ENCODE peak calls at places on chromosome 12, in four cellular contexts. V, F, P and B are unnamed samples.

GRCh38 chr12:94799136-94799535 is 148.8 kb upstream of the TMCC3 start:
- DNase-seq in V (no peak), P (no peak), F (no peak), B (no peak)

GRCh38 chr12:41980390-41980789 is 164.3 kb downstream of the GXYLT1 start:
- DNase-seq in F (no peak), V (no peak), P (no peak), B (no peak)

GRCh38 chr12:68310370-68310769 is 21.8 kb downstream of the MDM1 start:
- DNase-seq in V (no peak), P (no peak), F (no peak), B (peak; percentile 87)

GRCh38 chr12:53589915-53590314 is 36.3 kb downstream of the ATF7 start:
- DNase-seq in V (no peak), F (no peak), P (no peak), B (no peak)

GRCh38 chr12:102871014-102871413 is 46.0 kb downstream of the PAH start:
- DNase-seq in F (no peak), V (no peak), P (no peak), B (no peak)

GRCh38 chr12:120466560-120467315 is 2.8 kb downstream of the SRSF9 start:
- DNase-seq in F (no peak), P (no peak), V (peak; percentile 45), B (peak; percentile 58)

GRCh38 chr12:112191840-112192321 is 66.5 kb downstream of the TRAFD1 start:
- DNase-seq in P (no peak), F (no peak), V (no peak), B (no peak)

GRCh38 chr12:104138747-104139186 is 757 bp upstream of the NFYB start:
- DNase-seq in V (no peak), F (peak; percentile 23), P (no peak), B (no peak)

GRCh38 chr12:16335838-16336237 is 11.6 kb upstream of the MGST1 start:
- DNase-seq in V (no peak), P (no peak), F (no peak), B (no peak)

GRCh38 chr12:2664721-2665577 is 129.8 kb upstream of the FKBP4 start:
- DNase-seq in F (no peak), P (no peak), V (no peak), B (no peak)

GRCh38 chr12:15227004-15227679 is 5.9 kb upstream of the RERG start:
- DNase-seq in V (peak; percentile 45), F (peak; percentile 43), P (no peak), B (peak; percentile 86)

GRCh38 chr12:116196752-116197718 is 80.5 kb downstream of the MED13L start:
- DNase-seq in F (no peak), V (no peak), P (no peak), B (peak; percentile 51)

GRCh38 chr12:25065035-25065434 is 116.1 kb upstream of the BCAT1 start:
- DNase-seq in F (no peak), P (no peak), V (no peak), B (no peak)

GRCh38 chr12:111248981-111249380 is 119.9 kb downstream of the PHETA1 start:
- DNase-seq in P (no peak), F (no peak), V (no peak), B (no peak)

GRCh38 chr12:101277443-101277842 is 2.5 kb upstream of the UTP20 start:
- DNase-seq in P (no peak), V (no peak), F (no peak), B (no peak)

GRCh38 chr12:66915312-66915904 is 236.5 kb upstream of the GRIP1 start:
- DNase-seq in P (no peak), V (no peak), F (no peak), B (no peak)

GRCh38 chr12:109192358-109192757 is 76.0 kb downstream of the ACACB start:
- DNase-seq in P (no peak), V (no peak), F (no peak), B (peak; percentile 9)

GRCh38 chr12:131701705-131702572 is 9.0 kb upstream of the SFSWAP start:
- DNase-seq in P (no peak), V (no peak), F (no peak), B (no peak)

GRCh38 chr12:16605666-16606116 is 271 bp downstream of the LMO3 start:
- DNase-seq in P (no peak), F (peak; percentile 23), V (no peak), B (peak; percentile 14)

GRCh38 chr12:131948166-131948712 is 1.5 kb upstream of the EP400 start:
- DNase-seq in P (no peak), F (no peak), V (no peak), B (no peak)

GRCh38 chr12:102961488-102961801 is 4.0 kb downstream of the ASCL1 start:
- DNase-seq in F (no peak), P (no peak), V (no peak), B (no peak)

GRCh38 chr12:12210983-12211382 is 55.9 kb downstream of the LRP6 start:
- DNase-seq in P (no peak), F (no peak), V (no peak), B (no peak)

GRCh38 chr12:124673881-124674617 is 106.6 kb upstream of the NCOR2 start:
- DNase-seq in F (no peak), V (no peak), P (no peak), B (no peak)

GRCh38 chr12:9973951-9974350 is 2.7 kb downstream of the CLEC12A start:
- DNase-seq in F (no peak), P (no peak), V (no peak), B (no peak)

GRCh38 chr12:40010899-40011774 is 94.7 kb downstream of the SLC2A13 start:
- DNase-seq in P (no peak), V (peak; percentile 48), F (peak; percentile 49), B (peak; percentile 89)

GRCh38 chr12:130254476-130255276 is 83.0 kb upstream of the PIWIL1 start:
- DNase-seq in F (no peak), V (no peak), P (no peak), B (no peak)

GRCh38 chr12:121858662-121859572 is at the start of gene HPD:
- DNase-seq in F (peak; percentile 86), P (no peak), V (peak; percentile 74), B (peak; percentile 73)

GRCh38 chr12:13442457-13442856 is 245.9 kb downstream of the EMP1 start:
- DNase-seq in V (no peak), P (no peak), F (no peak), B (no peak)

GRCh38 chr12:84814664-84815245 is 97.8 kb downstream of the SLC6A15 start:
- DNase-seq in V (no peak), F (no peak), P (no peak), B (no peak)

DNA sequence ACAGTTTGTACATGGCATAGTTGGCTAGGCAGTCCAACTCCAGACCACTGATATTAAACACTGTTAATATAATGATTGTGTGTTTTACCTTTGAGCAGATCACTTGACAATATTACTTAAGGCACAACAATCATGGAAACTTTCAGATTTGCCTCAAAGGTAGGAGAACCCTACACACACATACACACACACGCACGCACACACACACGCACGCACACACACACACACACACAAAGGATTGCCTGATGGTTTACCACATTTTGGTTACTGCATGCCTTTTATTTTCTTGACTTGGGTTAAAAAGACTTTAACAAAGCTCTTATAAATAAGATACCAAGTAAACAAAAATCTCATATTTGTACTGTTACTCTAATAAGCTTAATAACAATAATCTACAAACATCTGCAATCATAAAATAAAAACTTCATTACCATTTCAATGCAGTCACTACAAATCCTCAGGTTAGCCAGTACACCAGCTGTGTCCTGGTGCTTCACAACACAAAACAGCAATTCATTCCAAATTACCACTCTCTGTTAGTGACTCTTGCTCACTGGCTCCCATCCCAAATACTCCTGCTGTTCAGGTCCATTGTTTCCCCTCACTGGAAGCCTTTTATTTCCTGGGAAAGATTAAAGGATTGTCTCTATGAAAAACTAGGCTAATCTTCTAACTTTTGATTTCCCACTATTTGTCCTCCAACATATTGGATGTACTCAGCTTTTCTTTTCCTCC is 175.2 kb upstream of the ATP2B1 start:
- DNase-seq in F (no peak), V (no peak), P (no peak), B (peak; percentile 15)
- H3K4me3 ChIP-seq in F (no peak overlapping the region), V (no peak overlapping the region), P (no peak overlapping the region), B (no peak overlapping the region)

GRCh38 chr12:117226505-117226904 is 36.2 kb upstream of the FBXO21 start:
- DNase-seq in V (no peak), F (no peak), P (no peak), B (no peak)

GRCh38 chr12:117228239-117228638 is 38.0 kb upstream of the FBXO21 start:
- DNase-seq in F (no peak), V (no peak), P (no peak), B (no peak)

GRCh38 chr12:117231750-117232149 is 41.5 kb upstream of the FBXO21 start:
- DNase-seq in F (no peak), P (no peak), V (no peak), B (no peak)

GRCh38 chr12:117225179-117225578 is 34.9 kb upstream of the FBXO21 start:
- DNase-seq in P (no peak), F (no peak), V (no peak), B (no peak)

GRCh38 chr12:117227000-117227653 is 36.9 kb upstream of the FBXO21 start:
- DNase-seq in F (no peak), V (no peak), P (no peak), B (no peak)
- TF ChIP-seq CTCF in F (no peak), V (no peak), P (no peak), B (no peak)

DNA sequence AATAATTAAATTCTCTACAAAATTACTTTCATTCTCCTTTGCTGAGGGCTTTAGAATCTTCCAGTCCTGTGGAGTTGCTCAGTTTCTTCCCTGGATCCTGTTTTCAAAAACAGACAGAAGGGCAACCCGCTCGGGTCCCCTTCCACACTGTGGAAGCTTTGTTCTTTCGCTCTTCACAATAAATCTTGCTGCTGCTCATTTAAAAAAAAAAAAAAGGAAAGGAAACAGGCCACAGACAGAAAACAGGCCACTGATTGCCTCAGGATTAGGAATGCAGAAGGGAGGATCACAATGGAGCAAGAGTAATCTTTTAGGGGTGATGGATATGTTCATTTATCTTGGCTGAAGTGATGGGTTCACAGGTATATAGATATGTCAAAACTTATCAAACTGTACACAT is 29.5 kb upstream of the HIGD1C start:
- DNase-seq in F (peak; percentile 39), V (no peak), P (no peak), B (peak; percentile 73)
- H3K4me3 ChIP-seq in F (no peak overlapping the region), V (no peak overlapping the region), P (no peak overlapping the region), B (no peak overlapping the region)

DNA sequence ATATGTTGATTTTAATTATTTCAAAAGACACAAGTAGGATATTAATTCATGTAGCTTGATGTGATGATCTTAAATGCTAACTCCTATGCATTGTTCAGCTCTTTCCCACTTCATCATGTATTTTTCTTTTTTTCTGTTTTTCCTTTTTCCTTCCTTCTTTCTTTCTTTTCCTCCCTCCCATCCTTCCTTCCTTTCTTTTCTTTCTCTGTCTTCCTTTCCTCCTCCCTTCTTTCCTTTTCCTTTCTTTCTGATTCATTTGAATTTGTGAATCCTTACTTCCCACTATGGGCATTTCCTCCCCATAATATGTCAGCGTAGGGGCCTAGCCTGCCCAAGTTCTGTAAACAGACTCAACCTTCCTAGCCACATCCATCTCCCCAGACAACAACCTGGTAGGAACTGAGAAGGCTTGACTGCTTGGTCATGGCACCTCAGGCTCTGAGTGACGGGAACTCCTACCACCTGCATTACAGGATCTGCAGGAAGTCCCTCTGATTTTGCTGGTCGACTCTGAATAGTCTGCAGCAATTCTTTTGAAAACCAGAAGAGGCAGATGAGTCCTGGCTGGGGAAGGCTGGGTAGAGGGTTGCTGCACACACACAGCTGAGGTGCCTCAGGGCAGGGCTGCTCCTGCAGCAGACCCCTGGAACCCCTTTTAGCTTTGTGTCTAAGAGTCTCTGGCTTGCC is 33.4 kb upstream of the BHLHE41 start:
- DNase-seq in P (peak; percentile 53), F (no peak), V (no peak), B (no peak)
- TF ChIP-seq CTCF in P (peak; percentile 48), F (no peak), V (no peak), B (peak; percentile 29)